ENCODE peak calls at places on chromosomes 11 and 22, in nine cellular contexts. One of them, this sample, is unnamed.

GRCh38 chr11:46315033-46315738 is 32.1 kb upstream of the DGKZ start:
- DNase-seq in upper lobe of right lung: no peak
- DNase-seq in colonic mucosa: peak; percentile 84
- DNase-seq in esophagus squamous epithelium: no peak
- DNase-seq in neural progenitor cell: peak; percentile 86
- DNase-seq in AG04450: no peak
- DNase-seq in mammary epithelial cell: peak; percentile 58
- DNase-seq in CD8-positive, alpha-beta T cell: peak; percentile 65
- DNase-seq in ovary: peak; percentile 70
- DNase-seq in this sample: peak; percentile 34

GRCh38 chr11:69909561-69910518 is 90.6 kb upstream of the FGF3 start:
- DNase-seq in AG04450: no peak
- DNase-seq in CD8-positive, alpha-beta T cell: no peak
- DNase-seq in esophagus squamous epithelium: no peak
- DNase-seq in mammary epithelial cell: no peak
- DNase-seq in colonic mucosa: no peak
- DNase-seq in neural progenitor cell: peak; percentile 63
- DNase-seq in ovary: peak; percentile 35
- DNase-seq in upper lobe of right lung: peak; percentile 63
- DNase-seq in this sample: no peak

GRCh38 chr11:2420502-2421225 is 20.1 kb downstream of the TSSC4 start:
- DNase-seq in upper lobe of right lung: peak; percentile 88
- DNase-seq in CD8-positive, alpha-beta T cell: peak; percentile 64
- DNase-seq in AG04450: peak; percentile 27
- DNase-seq in ovary: peak; percentile 86
- DNase-seq in esophagus squamous epithelium: no peak
- DNase-seq in colonic mucosa: peak; percentile 79
- DNase-seq in mammary epithelial cell: peak; percentile 40
- DNase-seq in neural progenitor cell: peak; percentile 93
- DNase-seq in this sample: peak; percentile 45

GRCh38 chr11:19283998-19284397 is 43.3 kb upstream of the E2F8 start:
- DNase-seq in ovary: no peak
- DNase-seq in esophagus squamous epithelium: no peak
- DNase-seq in mammary epithelial cell: no peak
- DNase-seq in neural progenitor cell: no peak
- DNase-seq in colonic mucosa: no peak
- DNase-seq in AG04450: no peak
- DNase-seq in CD8-positive, alpha-beta T cell: no peak
- DNase-seq in upper lobe of right lung: no peak
- DNase-seq in this sample: no peak

GRCh38 chr11:77081976-77082836 is 15.4 kb downstream of the CAPN5 start:
- DNase-seq in upper lobe of right lung: peak; percentile 59
- DNase-seq in mammary epithelial cell: no peak
- DNase-seq in neural progenitor cell: no peak
- DNase-seq in CD8-positive, alpha-beta T cell: no peak
- DNase-seq in esophagus squamous epithelium: no peak
- DNase-seq in colonic mucosa: no peak
- DNase-seq in ovary: no peak
- DNase-seq in AG04450: no peak
- DNase-seq in this sample: no peak

GRCh38 chr11:111395081-111395480 is 16.0 kb upstream of the POU2AF1 start:
- DNase-seq in CD8-positive, alpha-beta T cell: no peak
- DNase-seq in ovary: no peak
- DNase-seq in upper lobe of right lung: no peak
- DNase-seq in AG04450: no peak
- DNase-seq in mammary epithelial cell: no peak
- DNase-seq in neural progenitor cell: no peak
- DNase-seq in colonic mucosa: no peak
- DNase-seq in esophagus squamous epithelium: no peak
- DNase-seq in this sample: no peak

GRCh38 chr22:35310556-35311550 is 11.2 kb downstream of the TOM1 start:
- DNase-seq in colonic mucosa: peak; percentile 80
- DNase-seq in CD8-positive, alpha-beta T cell: no peak
- DNase-seq in neural progenitor cell: peak; percentile 25
- DNase-seq in ovary: peak; percentile 30
- DNase-seq in esophagus squamous epithelium: no peak
- DNase-seq in AG04450: no peak
- DNase-seq in mammary epithelial cell: no peak
- DNase-seq in upper lobe of right lung: peak; percentile 56
- DNase-seq in this sample: no peak

GRCh38 chr22:49294656-49295464 is 532.8 kb downstream of the BRD1 start:
- DNase-seq in neural progenitor cell: no peak
- DNase-seq in CD8-positive, alpha-beta T cell: no peak
- DNase-seq in upper lobe of right lung: peak; percentile 51
- DNase-seq in esophagus squamous epithelium: no peak
- DNase-seq in ovary: no peak
- DNase-seq in colonic mucosa: no peak
- DNase-seq in mammary epithelial cell: no peak
- DNase-seq in AG04450: no peak
- DNase-seq in this sample: no peak

GRCh38 chr22:35981900-35982299 is 46.7 kb downstream of the RBFOX2 start:
- DNase-seq in upper lobe of right lung: no peak
- DNase-seq in CD8-positive, alpha-beta T cell: no peak
- DNase-seq in neural progenitor cell: peak; percentile 13
- DNase-seq in mammary epithelial cell: no peak
- DNase-seq in colonic mucosa: no peak
- DNase-seq in ovary: no peak
- DNase-seq in AG04450: no peak
- DNase-seq in esophagus squamous epithelium: no peak
- DNase-seq in this sample: no peak

GRCh38 chr11:57792060-57792541 is 30.5 kb downstream of the CTNND1 start:
- DNase-seq in upper lobe of right lung: peak; percentile 93
- DNase-seq in ovary: no peak
- DNase-seq in neural progenitor cell: no peak
- DNase-seq in AG04450: no peak
- DNase-seq in colonic mucosa: peak; percentile 76
- DNase-seq in CD8-positive, alpha-beta T cell: peak; percentile 80
- DNase-seq in mammary epithelial cell: peak; percentile 70
- DNase-seq in esophagus squamous epithelium: peak; percentile 62
- DNase-seq in this sample: no peak

GRCh38 chr22:32801436-32802290 is at the start of gene TIMP3:
- DNase-seq in mammary epithelial cell: peak; percentile 66
- DNase-seq in AG04450: peak; percentile 73
- DNase-seq in ovary: peak; percentile 88
- DNase-seq in upper lobe of right lung: peak; percentile 86
- DNase-seq in colonic mucosa: peak; percentile 69
- DNase-seq in CD8-positive, alpha-beta T cell: no peak
- DNase-seq in esophagus squamous epithelium: no peak
- DNase-seq in neural progenitor cell: peak; percentile 92
- DNase-seq in this sample: peak; percentile 39

GRCh38 chr11:71444811-71445210 is 3.4 kb downstream of the DHCR7 start:
- DNase-seq in neural progenitor cell: no peak
- DNase-seq in upper lobe of right lung: no peak
- DNase-seq in ovary: peak; percentile 1
- DNase-seq in colonic mucosa: no peak
- DNase-seq in AG04450: no peak
- DNase-seq in CD8-positive, alpha-beta T cell: no peak
- DNase-seq in esophagus squamous epithelium: no peak
- DNase-seq in mammary epithelial cell: no peak
- DNase-seq in this sample: no peak

GRCh38 chr11:44095506-44096359 is at the start of gene EXT2:
- DNase-seq in upper lobe of right lung: peak; percentile 95
- DNase-seq in esophagus squamous epithelium: peak; percentile 41
- DNase-seq in colonic mucosa: peak; percentile 89
- DNase-seq in mammary epithelial cell: peak; percentile 75
- DNase-seq in CD8-positive, alpha-beta T cell: peak; percentile 80
- DNase-seq in AG04450: peak; percentile 61
- DNase-seq in neural progenitor cell: peak; percentile 93
- DNase-seq in ovary: peak; percentile 94
- DNase-seq in this sample: peak; percentile 70
- H3K27ac ChIP-seq in upper lobe of right lung: peak within 1 kb of the TSS; percentile 70
- H3K27ac ChIP-seq in esophagus squamous epithelium: peak within 1 kb of the TSS; percentile 78
- H3K27ac ChIP-seq in colonic mucosa: peak within 1 kb of the TSS; percentile 82
- H3K27ac ChIP-seq in mammary epithelial cell: peak within 1 kb of the TSS; percentile 70
- H3K27ac ChIP-seq in CD8-positive, alpha-beta T cell: peak within 1 kb of the TSS; percentile 25
- H3K27ac ChIP-seq in AG04450: no peak within 1 kb of the TSS
- H3K27ac ChIP-seq in neural progenitor cell: no peak within 1 kb of the TSS
- H3K27ac ChIP-seq in ovary: peak within 1 kb of the TSS; percentile 54
- H3K27ac ChIP-seq in this sample: peak within 1 kb of the TSS; percentile 63

GRCh38 chr11:119130662-119131061 is 9.3 kb downstream of the HINFP start:
- DNase-seq in mammary epithelial cell: no peak
- DNase-seq in AG04450: no peak
- DNase-seq in CD8-positive, alpha-beta T cell: no peak
- DNase-seq in colonic mucosa: no peak
- DNase-seq in upper lobe of right lung: no peak
- DNase-seq in esophagus squamous epithelium: no peak
- DNase-seq in ovary: peak; percentile 70
- DNase-seq in neural progenitor cell: no peak
- DNase-seq in this sample: no peak

GRCh38 chr11:119121008-119121810 is at the start of gene HINFP:
- DNase-seq in neural progenitor cell: peak; percentile 100
- DNase-seq in mammary epithelial cell: peak; percentile 99
- DNase-seq in ovary: peak; percentile 100
- DNase-seq in CD8-positive, alpha-beta T cell: peak; percentile 100
- DNase-seq in AG04450: peak; percentile 97
- DNase-seq in upper lobe of right lung: peak; percentile 100
- DNase-seq in esophagus squamous epithelium: peak; percentile 97
- DNase-seq in colonic mucosa: peak; percentile 100
- DNase-seq in this sample: peak; percentile 99

GRCh38 chr11:119126675-119127268 is 5.4 kb downstream of the HINFP start:
- DNase-seq in mammary epithelial cell: no peak
- DNase-seq in neural progenitor cell: no peak
- DNase-seq in ovary: peak; percentile 55
- DNase-seq in esophagus squamous epithelium: no peak
- DNase-seq in upper lobe of right lung: no peak
- DNase-seq in colonic mucosa: no peak
- DNase-seq in CD8-positive, alpha-beta T cell: no peak
- DNase-seq in AG04450: no peak
- DNase-seq in this sample: no peak

GRCh38 chr11:119121811-119122124 is 388 bp downstream of the HINFP start:
- DNase-seq in mammary epithelial cell: no peak
- DNase-seq in upper lobe of right lung: no peak
- DNase-seq in CD8-positive, alpha-beta T cell: no peak
- DNase-seq in neural progenitor cell: no peak
- DNase-seq in esophagus squamous epithelium: no peak
- DNase-seq in colonic mucosa: no peak
- DNase-seq in ovary: no peak
- DNase-seq in AG04450: no peak
- DNase-seq in this sample: no peak

DNA sequence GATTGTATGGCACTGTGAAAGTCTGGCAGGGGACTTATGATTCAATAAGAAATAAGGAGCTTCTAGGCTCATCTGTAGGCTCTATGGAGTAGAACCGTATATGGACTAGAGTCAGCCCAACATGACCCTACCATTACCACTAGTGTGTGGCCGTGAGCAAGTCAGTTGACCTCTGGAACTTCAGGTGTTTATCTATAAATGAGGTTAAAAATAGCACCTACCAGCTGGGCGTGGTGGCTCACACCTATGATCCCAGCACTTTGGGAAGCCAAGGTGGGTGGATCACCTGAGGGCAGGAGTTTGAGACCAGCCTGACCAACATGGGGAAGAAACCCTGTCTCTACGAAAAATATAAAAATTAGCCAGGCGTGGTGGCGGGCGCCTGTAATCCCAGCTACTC is 4.5 kb downstream of the HINFP start:
- DNase-seq in upper lobe of right lung: no peak
- DNase-seq in ovary: no peak
- DNase-seq in AG04450: no peak
- DNase-seq in colonic mucosa: peak; percentile 60
- DNase-seq in neural progenitor cell: no peak
- DNase-seq in esophagus squamous epithelium: no peak
- DNase-seq in CD8-positive, alpha-beta T cell: no peak
- DNase-seq in mammary epithelial cell: no peak
- DNase-seq in this sample: no peak
- H3K27ac ChIP-seq in upper lobe of right lung: no peak overlapping the region
- H3K27ac ChIP-seq in ovary: no peak overlapping the region
- H3K27ac ChIP-seq in AG04450: no peak overlapping the region
- H3K27ac ChIP-seq in colonic mucosa: peak overlapping the region; percentile 54
- H3K27ac ChIP-seq in neural progenitor cell: no peak overlapping the region
- H3K27ac ChIP-seq in esophagus squamous epithelium: no peak overlapping the region
- H3K27ac ChIP-seq in CD8-positive, alpha-beta T cell: no peak overlapping the region
- H3K27ac ChIP-seq in mammary epithelial cell: no peak overlapping the region
- H3K27ac ChIP-seq in this sample: no peak overlapping the region

GRCh38 chr11:35525501-35526175 is at the start of gene PAMR1:
- DNase-seq in neural progenitor cell: peak; percentile 87
- DNase-seq in CD8-positive, alpha-beta T cell: no peak
- DNase-seq in ovary: peak; percentile 39
- DNase-seq in colonic mucosa: peak; percentile 32
- DNase-seq in AG04450: peak; percentile 65
- DNase-seq in upper lobe of right lung: peak; percentile 66
- DNase-seq in esophagus squamous epithelium: no peak
- DNase-seq in mammary epithelial cell: peak; percentile 60
- DNase-seq in this sample: no peak

GRCh38 chr11:35524780-35525179 is 636 bp downstream of the PAMR1 start:
- DNase-seq in esophagus squamous epithelium: no peak
- DNase-seq in upper lobe of right lung: no peak
- DNase-seq in colonic mucosa: no peak
- DNase-seq in mammary epithelial cell: peak; percentile 40
- DNase-seq in CD8-positive, alpha-beta T cell: no peak
- DNase-seq in ovary: no peak
- DNase-seq in AG04450: no peak
- DNase-seq in neural progenitor cell: no peak
- DNase-seq in this sample: no peak

GRCh38 chr11:35531246-35531645 is 5.8 kb upstream of the PAMR1 start:
- DNase-seq in mammary epithelial cell: no peak
- DNase-seq in colonic mucosa: no peak
- DNase-seq in neural progenitor cell: no peak
- DNase-seq in CD8-positive, alpha-beta T cell: no peak
- DNase-seq in esophagus squamous epithelium: no peak
- DNase-seq in upper lobe of right lung: no peak
- DNase-seq in AG04450: no peak
- DNase-seq in ovary: no peak
- DNase-seq in this sample: no peak

GRCh38 chr11:35526370-35526792 is 965 bp upstream of the PAMR1 start:
- DNase-seq in CD8-positive, alpha-beta T cell: no peak
- DNase-seq in neural progenitor cell: peak; percentile 39
- DNase-seq in ovary: no peak
- DNase-seq in colonic mucosa: no peak
- DNase-seq in AG04450: no peak
- DNase-seq in upper lobe of right lung: no peak
- DNase-seq in mammary epithelial cell: peak; percentile 57
- DNase-seq in esophagus squamous epithelium: no peak
- DNase-seq in this sample: no peak

GRCh38 chr11:35529971-35530495 is 4.6 kb upstream of the PAMR1 start:
- DNase-seq in upper lobe of right lung: no peak
- DNase-seq in mammary epithelial cell: peak; percentile 94
- DNase-seq in colonic mucosa: no peak
- DNase-seq in CD8-positive, alpha-beta T cell: no peak
- DNase-seq in esophagus squamous epithelium: no peak
- DNase-seq in neural progenitor cell: no peak
- DNase-seq in ovary: no peak
- DNase-seq in AG04450: peak; percentile 92
- DNase-seq in this sample: no peak
- H3K27ac ChIP-seq in upper lobe of right lung: no peak overlapping the region
- H3K27ac ChIP-seq in mammary epithelial cell: peak overlapping the region; percentile 67
- H3K27ac ChIP-seq in colonic mucosa: no peak overlapping the region
- H3K27ac ChIP-seq in CD8-positive, alpha-beta T cell: no peak overlapping the region
- H3K27ac ChIP-seq in esophagus squamous epithelium: no peak overlapping the region
- H3K27ac ChIP-seq in neural progenitor cell: no peak overlapping the region
- H3K27ac ChIP-seq in ovary: no peak overlapping the region
- H3K27ac ChIP-seq in AG04450: peak overlapping the region; percentile 94
- H3K27ac ChIP-seq in this sample: no peak overlapping the region

GRCh38 chr11:130180896-130181294 is 21.3 kb downstream of the ST14 start:
- DNase-seq in CD8-positive, alpha-beta T cell: no peak
- DNase-seq in mammary epithelial cell: no peak
- DNase-seq in upper lobe of right lung: no peak
- DNase-seq in neural progenitor cell: no peak
- DNase-seq in AG04450: no peak
- DNase-seq in ovary: no peak
- DNase-seq in colonic mucosa: no peak
- DNase-seq in esophagus squamous epithelium: no peak
- DNase-seq in this sample: no peak
- H3K27ac ChIP-seq in CD8-positive, alpha-beta T cell: no peak overlapping the region
- H3K27ac ChIP-seq in mammary epithelial cell: no peak overlapping the region
- H3K27ac ChIP-seq in upper lobe of right lung: no peak overlapping the region
- H3K27ac ChIP-seq in neural progenitor cell: no peak overlapping the region
- H3K27ac ChIP-seq in AG04450: no peak overlapping the region
- H3K27ac ChIP-seq in ovary: no peak overlapping the region
- H3K27ac ChIP-seq in colonic mucosa: peak overlapping the region; percentile 94
- H3K27ac ChIP-seq in esophagus squamous epithelium: peak overlapping the region; percentile 78
- H3K27ac ChIP-seq in this sample: no peak overlapping the region

This sample was measured in substantia nigra.